ENCODE peak calls at places on chromosomes 3 and 15, in ten cellular contexts. C is kidney epithelial cell, R is NCI-H2081, W is NB4, T is tibial artery, Q is OCI-LY7, I is AML-193, D is endothelial cell, X is GM04504, J is choroid plexus epithelial cell. O is an unnamed sample.
A peak's percentile ranks its signal among the peaks of the same experiment; 100 is the strongest.

GRCh38 chr3:27174530-27174929 is 194.7 kb downstream of the NEK10 start:
- DNase-seq in C (no peak), R (no peak), W (no peak), T (no peak), Q (no peak), I (no peak), D (no peak), X (no peak), J (no peak), O (no peak)

GRCh38 chr15:40539030-40539429 is 25.8 kb downstream of the CCDC32 start:
- DNase-seq in C (no peak), R (no peak), W (peak; percentile 3), T (no peak), Q (no peak), I (no peak), D (no peak), X (no peak), J (no peak), O (no peak)

GRCh38 chr15:89845305-89845893 is 30.7 kb upstream of the ANPEP start:
- DNase-seq in C (no peak), R (no peak), W (no peak), T (no peak), Q (no peak), I (no peak), D (no peak), X (peak; percentile 73), J (peak; percentile 97), O (no peak)

GRCh38 chr3:172760406-172760805 is 9.9 kb downstream of the ECT2 start:
- DNase-seq in C (no peak), R (no peak), W (no peak), T (no peak), Q (no peak), I (no peak), D (no peak), X (peak; percentile 13), J (peak; percentile 87), O (no peak)

GRCh38 chr15:66595937-66596545 is 30.2 kb upstream of the LCTL start:
- DNase-seq in C (no peak), R (peak; percentile 82), W (no peak), T (no peak), Q (no peak), I (no peak), D (no peak), X (peak; percentile 58), J (peak; percentile 65), O (no peak)

GRCh38 chr3:6644070-6644929 is 216.6 kb upstream of the GRM7 start:
- DNase-seq in C (no peak), R (no peak), W (peak; percentile 4), T (no peak), Q (no peak), I (no peak), D (no peak), X (no peak), J (no peak), O (no peak)

GRCh38 chr3:45907769-45908705 is 21.7 kb downstream of the CCR9 start:
- DNase-seq in C (no peak), R (no peak), W (no peak), T (no peak), Q (no peak), I (no peak), D (no peak), X (no peak), J (peak; percentile 67), O (no peak)

GRCh38 chr3:134867277-134867676 is 72.2 kb downstream of the EPHB1 start:
- DNase-seq in C (no peak), R (no peak), W (no peak), T (no peak), Q (no peak), I (no peak), D (no peak), X (no peak), J (no peak), O (no peak)

GRCh38 chr3:15120986-15121385 is 22.0 kb upstream of the RBSN start:
- DNase-seq in C (no peak), R (peak; percentile 59), W (no peak), T (no peak), Q (no peak), I (no peak), D (no peak), X (no peak), J (no peak), O (no peak)

GRCh38 chr15:69973102-69973714 is 124.5 kb downstream of the TLE3 start:
- DNase-seq in C (peak; percentile 18), R (no peak), W (peak; percentile 82), T (no peak), Q (peak; percentile 48), I (peak; percentile 14), D (no peak), X (no peak), J (peak; percentile 71), O (no peak)

GRCh38 chr3:197186887-197187588 is 111.4 kb downstream of the DLG1 start:
- DNase-seq in C (no peak), R (peak; percentile 82), W (peak; percentile 75), T (no peak), Q (peak; percentile 75), I (peak; percentile 87), D (no peak), X (peak; percentile 17), J (peak; percentile 82), O (no peak)

GRCh38 chr3:43583481-43583880 is 38.3 kb downstream of the ANO10 start:
- DNase-seq in C (no peak), R (no peak), W (peak; percentile 2), T (no peak), Q (peak; percentile 4), I (no peak), D (no peak), X (no peak), J (no peak), O (no peak)

GRCh38 chr3:57696861-57697321 is 4.0 kb upstream of the DENND6A start:
- DNase-seq in C (no peak), R (no peak), W (no peak), T (no peak), Q (no peak), I (no peak), D (no peak), X (no peak), J (no peak), O (no peak)

GRCh38 chr15:42591238-42591936 is 16.0 kb downstream of the STARD9 start:
- DNase-seq in C (no peak), R (no peak), W (peak; percentile 32), T (no peak), Q (peak; percentile 43), I (peak; percentile 47), D (no peak), X (peak; percentile 38), J (peak; percentile 71), O (no peak)

GRCh38 chr3:101070260-101071121 is 77.3 kb upstream of the ABI3BP start:
- DNase-seq in C (no peak), R (peak; percentile 26), W (peak; percentile 59), T (no peak), Q (peak; percentile 45), I (peak; percentile 69), D (peak; percentile 65), X (no peak), J (peak; percentile 40), O (no peak)

GRCh38 chr3:17081520-17081919 is 196.8 kb downstream of the PLCL2 start:
- DNase-seq in C (no peak), R (no peak), W (no peak), T (no peak), Q (no peak), I (no peak), D (no peak), X (no peak), J (no peak), O (no peak)

GRCh38 chr3:56323986-56324420 is 144.3 kb downstream of the ERC2 start:
- DNase-seq in C (peak; percentile 67), R (no peak), W (no peak), T (no peak), Q (no peak), I (no peak), D (no peak), X (peak; percentile 36), J (peak; percentile 66), O (no peak)

GRCh38 chr3:195251336-195252065 is 19.5 kb downstream of the XXYLT1 start:
- DNase-seq in C (no peak), R (no peak), W (no peak), T (peak; percentile 57), Q (no peak), I (no peak), D (no peak), X (no peak), J (no peak), O (peak; percentile 41)

GRCh38 chr15:68279779-68280745 is 2.5 kb downstream of the FEM1B start:
- DNase-seq in C (no peak), R (no peak), W (no peak), T (no peak), Q (no peak), I (no peak), D (no peak), X (no peak), J (no peak), O (no peak)